ENCODE peak calls at places on chromosomes 3 and 15, in nine cellular contexts. Q is A549; F is stimulated activated naive CD8-positive, alpha-beta T cell treated with anti-CD3 and anti-CD28 coated beads, Interleukin-15, Interleukin-2, amounts not matched to agents 100 U/mL and 50 U/mL, for 24 hours; Z is mesenteric fat pad; M is mucosa of gallbladder; L is stimulated activated CD4-positive, alpha-beta T cell treated with anti-CD3 and anti-CD28 coated beads, Interleukin-12 subunit alpha, Interleukin-12 subunit beta, amount 100 ng/mL, for 4 hours; T is ureter; V is HuH-7.5; I is endothelial cell. O is an unnamed sample.

GRCh38 chr3:151955356-151955755 is 81.9 kb downstream of the SUCNR1 start:
- DNase-seq in Q (no peak), F (no peak), Z (no peak), M (no peak), L (no peak), T (no peak), V (no peak), I (no peak), O (no peak)

GRCh38 chr3:186839874-186840641 is 2.5 kb upstream of the ADIPOQ start:
- DNase-seq in Q (no peak), F (no peak), Z (no peak), M (no peak), L (no peak), T (no peak), V (no peak), I (no peak), O (no peak)

GRCh38 chr15:29268706-29269484 is 727 bp downstream of the NSMCE3 start:
- DNase-seq in Q (peak), F (peak), Z (no peak), M (peak), L (peak), T (peak), V (peak), I (peak), O (peak)

GRCh38 chr3:157407769-157408168 is 28.9 kb upstream of the PTX3 start:
- DNase-seq in Q (no peak), F (no peak), Z (no peak), M (no peak), L (no peak), T (no peak), V (no peak), I (no peak), O (no peak)

GRCh38 chr3:192906940-192907339 is 10.7 kb downstream of the MB21D2 start:
- DNase-seq in Q (no peak), F (no peak), Z (no peak), M (no peak), L (no peak), T (no peak), V (no peak), I (no peak), O (no peak)

GRCh38 chr15:57667171-57667924 is 39.2 kb upstream of the POLR2M start:
- DNase-seq in Q (peak), F (no peak), Z (no peak), M (peak), L (no peak), T (no peak), V (peak), I (no peak), O (no peak)

GRCh38 chr15:100770781-100771584 is 108.6 kb upstream of the ALDH1A3 start:
- DNase-seq in Q (no peak), F (no peak), Z (peak), M (peak), L (no peak), T (no peak), V (no peak), I (no peak), O (no peak)

GRCh38 chr3:17399586-17399985 is 342.8 kb downstream of the TBC1D5 start:
- DNase-seq in Q (no peak), F (no peak), Z (no peak), M (no peak), L (no peak), T (no peak), V (no peak), I (no peak), O (no peak)

GRCh38 chr15:63349621-63350020 is 32.0 kb downstream of the CA12 start:
- DNase-seq in Q (no peak), F (no peak), Z (no peak), M (no peak), L (no peak), T (no peak), V (no peak), I (no peak), O (no peak)

GRCh38 chr15:99726333-99726732 is 6.9 kb downstream of the LYSMD4 start:
- DNase-seq in Q (no peak), F (no peak), Z (no peak), M (no peak), L (no peak), T (no peak), V (no peak), I (no peak), O (no peak)

GRCh38 chr3:55483196-55484095 is 3.7 kb downstream of the WNT5A start:
- DNase-seq in Q (no peak), F (no peak), Z (no peak), M (no peak), L (no peak), T (no peak), V (no peak), I (no peak), O (no peak)

GRCh38 chr3:24765399-24765798 is 270.7 kb upstream of the THRB start:
- DNase-seq in Q (no peak), F (no peak), Z (no peak), M (no peak), L (no peak), T (no peak), V (no peak), I (no peak), O (no peak)

GRCh38 chr3:34683851-34684250 is 885.4 kb downstream of the PDCD6IP start:
- DNase-seq in Q (peak), F (peak), Z (no peak), M (peak), L (peak), T (peak), V (no peak), I (peak), O (no peak)

GRCh38 chr3:154182322-154182922 is 61.2 kb downstream of the ARHGEF26 start:
- DNase-seq in Q (no peak), F (no peak), Z (no peak), M (no peak), L (no peak), T (no peak), V (no peak), I (no peak), O (no peak)

GRCh38 chr15:84991313-84991712 is 9.7 kb downstream of the PDE8A start:
- DNase-seq in Q (no peak), F (no peak), Z (no peak), M (no peak), L (no peak), T (no peak), V (no peak), I (no peak), O (no peak)

GRCh38 chr3:131794766-131795381 is 239.9 kb downstream of the CPNE4 start:
- DNase-seq in Q (peak), F (peak), Z (no peak), M (peak), L (peak), T (peak), V (peak), I (peak), O (peak)

GRCh38 chr3:42790714-42791229 is 13.5 kb downstream of the HIGD1A start:
- DNase-seq in Q (no peak), F (no peak), Z (no peak), M (no peak), L (no peak), T (no peak), V (no peak), I (no peak), O (no peak)

GRCh38 chr3:8607285-8608040 is 37.1 kb downstream of the SSUH2 start:
- DNase-seq in Q (peak), F (no peak), Z (no peak), M (peak), L (no peak), T (peak), V (peak), I (peak), O (no peak)

GRCh38 chr3:11140054-11140712 is 14.1 kb upstream of the HRH1 start:
- DNase-seq in Q (peak), F (peak), Z (no peak), M (no peak), L (no peak), T (peak), V (no peak), I (no peak), O (no peak)

GRCh38 chr3:148958681-148959080 is 32.7 kb upstream of the GYG1 start:
- DNase-seq in Q (no peak), F (no peak), Z (no peak), M (no peak), L (no peak), T (no peak), V (no peak), I (no peak), O (no peak)

GRCh38 chr3:58169371-58169770 is 41.4 kb downstream of the DNASE1L3 start:
- DNase-seq in Q (no peak), F (no peak), Z (no peak), M (no peak), L (no peak), T (no peak), V (no peak), I (no peak), O (no peak)

GRCh38 chr15:45855907-45856579 is 221.2 kb downstream of the SQOR start:
- DNase-seq in Q (no peak), F (no peak), Z (no peak), M (no peak), L (no peak), T (no peak), V (no peak), I (no peak), O (no peak)